ENCODE peak calls at places on chromosomes 13 and 19, in nine cellular contexts. O is HepG2, I is HCT116, Q is ovary, R is pancreas, N is PC-3, A is GM12878, B is PC-9, Z is BJ. P is an unnamed sample. For H3K36me3, the result is how much of the 10 kb centered on the place peaks cover.

GRCh38 chr19:54247106-54247930 is 4.7 kb upstream of the LILRA6 start:
- DNase-seq in O (no peak), I (no peak), A (no peak), R (no peak), B (no peak), Z (no peak), Q (no peak), N (no peak), P (no peak)

GRCh38 chr19:16366433-16367268 is 42.0 kb downstream of the KLF2 start:
- DNase-seq in R (no peak), A (peak), B (no peak), N (no peak), O (no peak), Q (no peak), Z (no peak), I (no peak), P (no peak)

GRCh38 chr19:6044056-6044805 is 66.1 kb downstream of the RFX2 start:
- DNase-seq in A (no peak), O (no peak), Q (no peak), B (no peak), R (no peak), I (no peak), N (no peak), Z (no peak), P (no peak)

GRCh38 chr19:33767898-33768413 is 28.7 kb upstream of the KCTD15 start:
- DNase-seq in N (peak), O (peak), B (no peak), A (no peak), I (no peak), Z (no peak), Q (no peak), R (no peak), P (no peak)

GRCh38 chr13:87872813-87873212 is 201.6 kb downstream of the SLITRK5 start:
- DNase-seq in O (no peak), I (no peak), A (no peak), B (no peak), N (peak), Z (no peak), Q (no peak), R (no peak), P (no peak)

GRCh38 chr13:28268800-28269223 is 130.5 kb downstream of the PAN3 start:
- DNase-seq in A (peak), Z (no peak), O (no peak), I (no peak), N (no peak), Q (no peak), B (no peak), R (no peak), P (no peak)

GRCh38 chr13:27131202-27131623 is 40.4 kb downstream of the USP12 start:
- DNase-seq in Z (no peak), I (peak), B (no peak), Q (no peak), O (no peak), N (peak), A (peak), R (no peak), P (peak)

GRCh38 chr13:43698009-43698408 is 88.8 kb downstream of the ENOX1 start:
- DNase-seq in O (no peak), R (no peak), Q (no peak), B (no peak), N (no peak), A (no peak), Z (no peak), I (no peak), P (no peak)

GRCh38 chr19:46303702-46304397 is 7.0 kb downstream of the HIF3A start:
- DNase-seq in O (no peak), I (peak), Q (peak), A (no peak), R (peak), N (no peak), Z (no peak), B (peak), P (no peak)

GRCh38 chr19:12965017-12965811 is 4.2 kb upstream of the DAND5 start:
- DNase-seq in I (peak), Q (peak), R (peak), A (peak), B (peak), Z (no peak), N (peak), O (peak), P (peak)

GRCh38 chr19:18785179-18786124 is 5.7 kb downstream of the COMP start:
- DNase-seq in I (peak), O (peak), R (peak), N (peak), Z (no peak), Q (peak), B (peak), A (no peak), P (no peak)

GRCh38 chr19:55362990-55363716 is at the start of gene GARIN5B:
- DNase-seq in A (no peak), Z (no peak), B (no peak), Q (no peak), N (no peak), I (no peak), O (no peak), R (no peak), P (no peak)

GRCh38 chr19:3538965-3539742 is at the start of gene TEKTIP1:
- DNase-seq in A (no peak), B (no peak), N (no peak), R (peak), I (no peak), Q (no peak), Z (no peak), O (no peak), P (no peak)

GRCh38 chr19:4399871-4400768 is at the start of gene SH3GL1:
- DNase-seq in I (peak), O (peak), Z (no peak), Q (peak), A (peak), N (peak), R (peak), B (peak), P (peak)

GRCh38 chr13:23339225-23339624 is 94.3 kb downstream of the SACS start:
- DNase-seq in N (no peak), A (no peak), Z (no peak), B (no peak), O (no peak), Q (no peak), I (no peak), R (no peak), P (no peak)
- H3K36me3 ChIP-seq in N (under half), A (under half), Z (under half), B (under half), O (under half), Q (under half), I (under half), R (under half), P (under half)

GRCh38 chr19:30228113-30228725 is 144.0 kb upstream of the ZNF536 start:
- DNase-seq in B (no peak), N (no peak), A (no peak), Z (no peak), O (no peak), I (no peak), R (no peak), Q (no peak), P (no peak)
- H3K4me3 ChIP-seq in B (no peak), N (peak), A (no peak), Z (peak), O (no peak), I (no peak), R (peak), Q (peak), P (peak)

GRCh38 chr13:38697197-38697596 is 10.3 kb downstream of the FREM2 start:
- DNase-seq in B (no peak), N (no peak), Z (no peak), O (no peak), A (no peak), I (no peak), R (no peak), Q (no peak), P (no peak)

GRCh38 chr13:38688674-38689073 is 1.8 kb downstream of the FREM2 start:
- DNase-seq in O (no peak), N (no peak), B (no peak), R (peak), A (no peak), Q (no peak), Z (no peak), I (no peak), P (no peak)

GRCh38 chr13:38693641-38694040 is 6.8 kb downstream of the FREM2 start:
- DNase-seq in R (no peak), I (no peak), Q (no peak), Z (no peak), O (no peak), N (no peak), A (no peak), B (no peak), P (no peak)

GRCh38 chr13:38690231-38690630 is 3.4 kb downstream of the FREM2 start:
- DNase-seq in N (no peak), O (no peak), Z (no peak), A (no peak), Q (no peak), B (no peak), I (no peak), R (no peak), P (no peak)

GRCh38 chr13:38693168-38693567 is 6.3 kb downstream of the FREM2 start:
- DNase-seq in B (no peak), Z (no peak), O (no peak), Q (no peak), R (no peak), N (no peak), I (no peak), A (no peak), P (no peak)
- TF ChIP-seq CTCF in B (no peak), Z (no peak), O (no peak), Q (no peak), R (no peak), N (no peak), I (no peak), A (no peak), P (no peak)

DNA sequence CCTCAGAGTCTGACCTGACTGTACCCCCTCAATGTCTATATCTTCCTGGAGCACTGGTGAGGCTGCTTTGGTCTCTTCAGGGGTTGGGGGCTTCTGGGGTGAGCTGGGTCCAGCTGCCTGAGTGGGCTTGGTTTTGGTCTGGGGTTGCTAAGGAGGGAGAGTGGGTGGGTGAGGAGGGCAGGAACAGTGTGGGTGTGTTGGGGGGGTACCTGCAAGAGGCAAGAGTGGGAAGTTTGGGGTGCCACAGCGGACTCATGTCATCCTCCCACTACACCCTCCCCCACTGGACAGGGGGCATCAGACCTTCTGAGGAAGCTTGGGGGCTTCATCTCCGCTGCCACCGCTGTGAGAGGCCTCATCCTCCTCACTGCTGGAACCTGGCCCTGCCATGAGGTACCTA is 13.6 kb downstream of the ZNF575 start:
- DNase-seq in Z (no peak), A (no peak), O (no peak), N (no peak), Q (no peak), R (no peak), I (no peak), B (no peak), P (no peak)
- H3K36me3 ChIP-seq in Z (under half), A (under half), O (under half), N (under half), Q (under half), R (under half), I (under half), B (under half), P (under half)

GRCh38 chr13:113272791-113273190 is 24.2 kb upstream of the LAMP1 start:
- DNase-seq in A (no peak), N (no peak), I (no peak), B (no peak), R (no peak), Z (no peak), Q (no peak), O (no peak), P (no peak)

DNA sequence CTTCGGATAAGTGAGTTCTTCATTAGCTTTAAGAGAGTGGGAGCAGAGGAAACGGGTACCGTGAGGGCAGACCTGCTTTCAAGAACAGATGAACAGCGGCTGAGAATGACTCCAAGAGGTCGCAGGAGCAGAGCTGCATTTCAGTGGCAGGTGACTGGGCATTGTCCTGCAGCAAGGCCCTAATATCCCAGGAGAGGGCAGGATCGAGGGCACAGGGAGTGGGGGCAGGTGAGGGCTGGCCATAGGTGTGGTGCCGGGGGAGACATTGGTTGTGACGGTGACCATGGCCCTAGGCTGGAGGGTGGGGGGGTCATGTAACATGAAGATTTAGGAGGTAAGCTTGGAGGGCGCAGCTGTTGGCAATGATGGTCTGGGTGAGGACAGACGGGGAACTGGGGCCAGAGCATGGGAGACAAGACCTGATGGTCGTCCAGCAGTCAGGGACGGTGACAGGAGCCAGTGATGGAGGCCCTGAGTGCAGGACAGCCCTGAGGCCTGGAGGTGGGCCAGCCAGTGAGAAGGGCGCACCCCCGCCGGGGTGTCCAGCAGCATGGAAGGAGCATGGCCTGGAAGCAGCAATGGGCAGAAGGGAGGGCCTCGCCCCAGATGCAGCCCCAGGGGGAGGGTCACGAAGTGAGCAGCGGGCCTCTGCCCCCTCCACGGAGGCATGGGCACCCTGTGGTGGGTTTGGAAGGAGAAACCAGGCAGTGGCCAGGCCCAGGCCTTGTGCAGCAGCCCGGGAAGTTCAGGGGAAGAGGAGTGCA is 29.2 kb upstream of the LAMP1 start:
- DNase-seq in A (no peak), O (no peak), R (no peak), I (no peak), N (no peak), B (no peak), Q (no peak), Z (no peak), P (no peak)
- H3K4me3 ChIP-seq in A (no peak), O (no peak), R (no peak), I (no peak), N (no peak), B (no peak), Q (no peak), Z (no peak), P (no peak)

GRCh38 chr19:29260477-29261317 is 47.7 kb upstream of the UQCRFS1 start:
- DNase-seq in N (no peak), A (peak), R (no peak), B (no peak), Z (no peak), O (peak), Q (no peak), I (peak), P (peak)
- TF ChIP-seq CTCF in N (peak), A (peak), R (no peak), B (peak), Z (peak), O (peak), Q (no peak), I (peak), P (peak)

GRCh38 chr19:38162094-38162493 is 61.9 kb downstream of the DPF1 start:
- DNase-seq in O (no peak), Q (no peak), A (no peak), R (no peak), N (no peak), Z (no peak), I (no peak), B (no peak), P (no peak)

GRCh38 chr19:38163419-38164290 is 60.4 kb downstream of the DPF1 start:
- DNase-seq in Z (no peak), I (no peak), A (no peak), R (no peak), B (no peak), O (no peak), N (no peak), Q (no peak), P (no peak)

GRCh38 chr19:38162632-38163031 is 61.4 kb downstream of the DPF1 start:
- DNase-seq in R (no peak), A (no peak), Q (no peak), O (no peak), Z (no peak), I (no peak), B (no peak), N (no peak), P (no peak)

GRCh38 chr19:38155453-38155852 is 68.6 kb downstream of the DPF1 start:
- DNase-seq in R (no peak), N (no peak), Q (no peak), O (no peak), Z (no peak), B (no peak), A (no peak), I (no peak), P (no peak)

DNA sequence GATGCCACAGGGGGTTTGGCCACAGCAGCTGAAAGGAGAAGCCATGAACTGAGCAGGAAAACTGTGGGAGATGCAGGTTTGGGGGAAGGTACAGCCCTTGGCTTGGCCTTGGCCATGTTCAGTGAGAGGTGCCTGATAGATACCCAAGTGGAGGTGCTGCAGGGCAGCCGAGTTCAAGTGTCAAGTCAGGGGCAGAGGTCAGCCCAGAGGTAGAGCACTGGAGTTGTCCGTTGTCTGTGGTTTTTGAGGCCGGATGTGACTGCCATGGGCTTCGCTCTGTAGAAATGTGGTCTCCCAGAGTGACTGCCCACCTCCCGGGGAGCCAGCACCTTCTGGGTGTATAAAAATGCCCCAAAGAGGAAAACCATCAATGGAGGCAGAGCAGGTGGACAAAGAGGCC is 65.3 kb downstream of the DPF1 start:
- DNase-seq in A (no peak), R (no peak), O (no peak), N (no peak), Z (no peak), B (no peak), Q (no peak), I (no peak), P (no peak)
- H3K36me3 ChIP-seq in A (under half), R (under half), O (under half), N (under half), Z (under half), B (under half), Q (under half), I (under half), P (under half)